ENCODE peak calls at places on chromosomes 1 and 21, in seven cellular contexts. V is body of pancreas; T is CD14-positive monocyte; I is mucosa of descending colon; L is spleen; X is putamen; G is stimulated activated CD4-positive, alpha-beta T cell treated with anti-CD3 and anti-CD28 coated beads, Interleukin-12 subunit alpha, Interleukin-12 subunit beta, amount 100 ng/mL, for 4 hours. B is an unnamed sample.

GRCh38 chr21:36976882-36977651 is 10.6 kb upstream of the HLCS start:
- DNase-seq in V (peak), T (no peak), I (no peak), L (no peak), X (no peak), G (no peak), B (peak)

GRCh38 chr1:165828581-165829329 is 1.3 kb downstream of the UCK2 start:
- DNase-seq in V (peak), T (no peak), I (peak), L (peak), X (peak), G (no peak), B (peak)

GRCh38 chr1:172900359-172900997 is 150.3 kb downstream of the TNFSF18 start:
- DNase-seq in V (no peak), T (no peak), I (no peak), L (no peak), X (no peak), G (no peak), B (no peak)

GRCh38 chr1:56626546-56626945 is 18.6 kb upstream of the PRKAA2 start:
- DNase-seq in V (no peak), T (no peak), I (no peak), L (no peak), X (no peak), G (no peak), B (no peak)

GRCh38 chr1:42336978-42337377 is 1.9 kb upstream of the FOXJ3 start:
- DNase-seq in V (no peak), T (no peak), I (no peak), L (no peak), X (no peak), G (no peak), B (no peak)

GRCh38 chr21:42619841-42620240 is 33.6 kb upstream of the PDE9A start:
- DNase-seq in V (no peak), T (no peak), I (no peak), L (peak), X (no peak), G (no peak), B (no peak)

GRCh38 chr1:36475341-36475740 is 7.4 kb downstream of the CSF3R start:
- DNase-seq in V (no peak), T (no peak), I (no peak), L (peak), X (no peak), G (no peak), B (no peak)

GRCh38 chr1:54287176-54287650 is 87.2 kb downstream of the MRPL37 start:
- DNase-seq in V (peak), T (peak), I (peak), L (peak), X (no peak), G (peak), B (peak)

GRCh38 chr1:116571215-116571919 is 541 bp upstream of the CD58 start:
- DNase-seq in V (no peak), T (no peak), I (no peak), L (peak), X (no peak), G (no peak), B (peak)

GRCh38 chr1:206114692-206115430 is 2.3 kb downstream of the AVPR1B start:
- DNase-seq in V (no peak), T (no peak), I (no peak), L (no peak), X (no peak), G (no peak), B (no peak)

GRCh38 chr1:29162476-29163138 is 19.1 kb downstream of the SRSF4 start:
- DNase-seq in V (no peak), T (no peak), I (no peak), L (no peak), X (no peak), G (no peak), B (no peak)

GRCh38 chr21:42873096-42873495 is 6.2 kb downstream of the WDR4 start:
- DNase-seq in V (no peak), T (no peak), I (no peak), L (no peak), X (no peak), G (no peak), B (no peak)

GRCh38 chr1:110339427-110340206 is 440 bp downstream of the RBM15 start:
- DNase-seq in V (peak), T (no peak), I (no peak), L (no peak), X (no peak), G (peak), B (peak)

GRCh38 chr1:111784273-111784901 is 28.7 kb downstream of the DDX20 start:
- DNase-seq in V (no peak), T (no peak), I (no peak), L (no peak), X (no peak), G (no peak), B (no peak)

GRCh38 chr1:224851210-224851849 is 78.1 kb upstream of the DNAH14 start:
- DNase-seq in V (peak), T (no peak), I (peak), L (no peak), X (peak), G (peak), B (peak)

GRCh38 chr1:154342836-154343472 is 17.6 kb downstream of the ATP8B2 start:
- DNase-seq in V (no peak), T (peak), I (peak), L (peak), X (no peak), G (peak), B (no peak)

GRCh38 chr1:3241673-3242407 is 172.8 kb downstream of the PRDM16 start:
- DNase-seq in V (no peak), T (no peak), I (no peak), L (no peak), X (no peak), G (no peak), B (no peak)

GRCh38 chr1:197327776-197328364 is 59.8 kb downstream of the CRB1 start:
- DNase-seq in V (no peak), T (no peak), I (no peak), L (no peak), X (no peak), G (no peak), B (peak)

GRCh38 chr1:205502111-205502810 is 2.2 kb upstream of the CDK18 start:
- DNase-seq in V (no peak), T (no peak), I (no peak), L (no peak), X (no peak), G (no peak), B (no peak)

GRCh38 chr1:246971322-246971721 is 36.5 kb downstream of the ZNF695 start:
- DNase-seq in V (peak), T (no peak), I (peak), L (peak), X (no peak), G (peak), B (peak)

GRCh38 chr1:213982814-213983588 is 4.8 kb upstream of the PROX1 start:
- DNase-seq in V (peak), T (no peak), I (peak), L (peak), X (no peak), G (no peak), B (peak)

GRCh38 chr1:181743878-181744312 is 260.6 kb downstream of the CACNA1E start:
- DNase-seq in V (no peak), T (no peak), I (no peak), L (no peak), X (peak), G (no peak), B (peak)

GRCh38 chr1:114395863-114396262 is 115.1 kb downstream of the TRIM33 start:
- DNase-seq in V (no peak), T (no peak), I (no peak), L (no peak), X (no peak), G (no peak), B (no peak)

GRCh38 chr1:169949139-169949538 is 55.4 kb upstream of the SCYL3 start:
- DNase-seq in V (no peak), T (no peak), I (no peak), L (no peak), X (no peak), G (no peak), B (peak)

GRCh38 chr1:245337829-245338484 is 183.2 kb downstream of the KIF26B start:
- DNase-seq in V (no peak), T (no peak), I (no peak), L (no peak), X (no peak), G (no peak), B (no peak)

GRCh38 chr1:111541721-111542120 is 38.3 kb upstream of the ADORA3 start:
- DNase-seq in V (no peak), T (no peak), I (no peak), L (no peak), X (no peak), G (no peak), B (peak)

GRCh38 chr1:27719286-27720251 is 6.2 kb upstream of the FAM76A start:
- DNase-seq in V (no peak), T (no peak), I (no peak), L (no peak), X (no peak), G (no peak), B (no peak)

GRCh38 chr1:199700551-199700950 is 327.0 kb upstream of the NR5A2 start:
- DNase-seq in V (no peak), T (no peak), I (no peak), L (no peak), X (no peak), G (no peak), B (no peak)

GRCh38 chr1:9589144-9589718 is 520 bp downstream of the TMEM201 start:
- DNase-seq in V (peak), T (no peak), I (peak), L (peak), X (no peak), G (peak), B (peak)

GRCh38 chr1:22584970-22585369 is 21.7 kb downstream of the EPHA8 start:
- DNase-seq in V (no peak), T (no peak), I (no peak), L (no peak), X (no peak), G (no peak), B (no peak)

GRCh38 chr1:201896951-201897391 is 8.3 kb downstream of the SHISA4 start:
- DNase-seq in V (no peak), T (no peak), I (no peak), L (no peak), X (no peak), G (no peak), B (peak)

GRCh38 chr1:213060836-213061235 is 9.8 kb downstream of the RPS6KC1 start:
- DNase-seq in V (no peak), T (no peak), I (no peak), L (no peak), X (no peak), G (no peak), B (no peak)

GRCh38 chr1:23196627-23197328 is 20.5 kb downstream of the HTR1D start:
- DNase-seq in V (no peak), T (no peak), I (no peak), L (no peak), X (no peak), G (no peak), B (peak)

GRCh38 chr1:228037401-228038386 is 30.9 kb downstream of the WNT3A start:
- DNase-seq in V (peak), T (no peak), I (peak), L (peak), X (no peak), G (peak), B (peak)

GRCh38 chr21:17191346-17191993 is 321.4 kb upstream of the CXADR start:
- DNase-seq in V (no peak), T (no peak), I (no peak), L (no peak), X (no peak), G (no peak), B (no peak)

GRCh38 chr1:77756052-77756754 is 3.4 kb downstream of the USP33 start:
- DNase-seq in V (no peak), T (no peak), I (no peak), L (no peak), X (no peak), G (no peak), B (no peak)

GRCh38 chr21:35084869-35085268 is 35.8 kb upstream of the RUNX1 start:
- DNase-seq in V (no peak), T (no peak), I (no peak), L (no peak), X (no peak), G (no peak), B (peak)

B was measured in kidney tubule cell.